ENCODE peak calls at places on chromosomes 3 and 15, in six cellular contexts. One of them, this sample, is unnamed. For H3K36me3, the result is how much of the 10 kb centered on the place peaks cover.

GRCh38 chr15:57367556-57367955 is 8.7 kb upstream of the CGNL1 start:
- DNase-seq in HCT116: no peak
- DNase-seq in neural progenitor cell: no peak
- DNase-seq in fibroblast of lung: peak
- DNase-seq in sigmoid colon: no peak
- DNase-seq in tibial artery: no peak
- DNase-seq in this sample: no peak

GRCh38 chr3:78839710-78840109 is 928.1 kb downstream of the ROBO1 start:
- DNase-seq in HCT116: no peak
- DNase-seq in neural progenitor cell: no peak
- DNase-seq in fibroblast of lung: peak
- DNase-seq in sigmoid colon: no peak
- DNase-seq in tibial artery: no peak
- DNase-seq in this sample: no peak

GRCh38 chr15:40859206-40859851 is 14.7 kb downstream of the RHOV start:
- DNase-seq in fibroblast of lung: peak
- DNase-seq in sigmoid colon: no peak
- DNase-seq in neural progenitor cell: peak
- DNase-seq in HCT116: peak
- DNase-seq in tibial artery: peak
- DNase-seq in this sample: peak

GRCh38 chr3:121473001-121473400 is 72.8 kb downstream of the POLQ start:
- DNase-seq in sigmoid colon: no peak
- DNase-seq in HCT116: no peak
- DNase-seq in tibial artery: no peak
- DNase-seq in neural progenitor cell: no peak
- DNase-seq in fibroblast of lung: peak
- DNase-seq in this sample: no peak

GRCh38 chr3:16506451-16506850 is 7.0 kb downstream of the RFTN1 start:
- DNase-seq in neural progenitor cell: no peak
- DNase-seq in sigmoid colon: no peak
- DNase-seq in tibial artery: no peak
- DNase-seq in fibroblast of lung: no peak
- DNase-seq in HCT116: no peak
- DNase-seq in this sample: no peak

GRCh38 chr15:57312323-57313133 is 63.8 kb upstream of the CGNL1 start:
- DNase-seq in neural progenitor cell: no peak
- DNase-seq in tibial artery: no peak
- DNase-seq in fibroblast of lung: no peak
- DNase-seq in HCT116: no peak
- DNase-seq in sigmoid colon: peak
- DNase-seq in this sample: no peak

GRCh38 chr3:114565201-114565600 is 271.4 kb downstream of the TIGIT start:
- DNase-seq in HCT116: no peak
- DNase-seq in tibial artery: peak
- DNase-seq in neural progenitor cell: no peak
- DNase-seq in fibroblast of lung: no peak
- DNase-seq in sigmoid colon: peak
- DNase-seq in this sample: no peak

GRCh38 chr15:68786753-68787152 is 33.9 kb downstream of the ANP32A start:
- DNase-seq in tibial artery: no peak
- DNase-seq in neural progenitor cell: no peak
- DNase-seq in sigmoid colon: no peak
- DNase-seq in fibroblast of lung: no peak
- DNase-seq in HCT116: no peak
- DNase-seq in this sample: no peak

GRCh38 chr3:136195258-136196063 is 674 bp downstream of the MSL2 start:
- DNase-seq in HCT116: peak
- DNase-seq in tibial artery: peak
- DNase-seq in fibroblast of lung: peak
- DNase-seq in sigmoid colon: peak
- DNase-seq in neural progenitor cell: peak
- DNase-seq in this sample: peak

GRCh38 chr3:82354181-82354696 is 592.8 kb upstream of the GBE1 start:
- DNase-seq in sigmoid colon: no peak
- DNase-seq in fibroblast of lung: no peak
- DNase-seq in HCT116: no peak
- DNase-seq in neural progenitor cell: no peak
- DNase-seq in tibial artery: no peak
- DNase-seq in this sample: no peak

GRCh38 chr3:179449621-179450020 is 1.6 kb downstream of the GNB4 start:
- DNase-seq in neural progenitor cell: no peak
- DNase-seq in tibial artery: no peak
- DNase-seq in HCT116: no peak
- DNase-seq in fibroblast of lung: peak
- DNase-seq in sigmoid colon: no peak
- DNase-seq in this sample: no peak
- H3K4me3 ChIP-seq in neural progenitor cell: peak
- H3K4me3 ChIP-seq in tibial artery: peak
- H3K4me3 ChIP-seq in HCT116: no peak
- H3K4me3 ChIP-seq in fibroblast of lung: peak
- H3K4me3 ChIP-seq in sigmoid colon: peak
- H3K4me3 ChIP-seq in this sample: peak

DNA sequence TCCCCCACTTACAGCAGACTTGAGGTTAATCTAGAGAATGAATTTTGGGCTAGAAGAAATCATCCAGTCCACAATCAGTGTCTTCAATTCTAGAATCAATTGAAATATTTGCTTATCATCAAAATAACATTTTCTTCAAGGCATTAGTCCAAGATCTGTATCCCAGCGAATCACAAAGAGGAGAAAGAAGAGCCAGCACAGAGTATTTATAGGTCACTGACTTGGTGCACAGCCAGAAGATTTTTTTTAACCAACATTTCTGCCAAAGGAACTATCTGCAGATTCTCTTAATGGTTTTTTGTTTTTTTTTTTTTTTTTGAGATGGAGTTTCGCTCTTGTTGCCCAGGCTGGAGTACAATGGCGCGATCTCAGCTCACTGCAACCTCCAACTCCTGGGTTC is 178.2 kb downstream of the TNIK start:
- DNase-seq in tibial artery: no peak
- DNase-seq in fibroblast of lung: peak
- DNase-seq in HCT116: no peak
- DNase-seq in neural progenitor cell: no peak
- DNase-seq in sigmoid colon: no peak
- DNase-seq in this sample: no peak
- H3K36me3 ChIP-seq in tibial artery: under half
- H3K36me3 ChIP-seq in fibroblast of lung: under half
- H3K36me3 ChIP-seq in HCT116: under half
- H3K36me3 ChIP-seq in neural progenitor cell: under half
- H3K36me3 ChIP-seq in sigmoid colon: under half
- H3K36me3 ChIP-seq in this sample: under half

DNA sequence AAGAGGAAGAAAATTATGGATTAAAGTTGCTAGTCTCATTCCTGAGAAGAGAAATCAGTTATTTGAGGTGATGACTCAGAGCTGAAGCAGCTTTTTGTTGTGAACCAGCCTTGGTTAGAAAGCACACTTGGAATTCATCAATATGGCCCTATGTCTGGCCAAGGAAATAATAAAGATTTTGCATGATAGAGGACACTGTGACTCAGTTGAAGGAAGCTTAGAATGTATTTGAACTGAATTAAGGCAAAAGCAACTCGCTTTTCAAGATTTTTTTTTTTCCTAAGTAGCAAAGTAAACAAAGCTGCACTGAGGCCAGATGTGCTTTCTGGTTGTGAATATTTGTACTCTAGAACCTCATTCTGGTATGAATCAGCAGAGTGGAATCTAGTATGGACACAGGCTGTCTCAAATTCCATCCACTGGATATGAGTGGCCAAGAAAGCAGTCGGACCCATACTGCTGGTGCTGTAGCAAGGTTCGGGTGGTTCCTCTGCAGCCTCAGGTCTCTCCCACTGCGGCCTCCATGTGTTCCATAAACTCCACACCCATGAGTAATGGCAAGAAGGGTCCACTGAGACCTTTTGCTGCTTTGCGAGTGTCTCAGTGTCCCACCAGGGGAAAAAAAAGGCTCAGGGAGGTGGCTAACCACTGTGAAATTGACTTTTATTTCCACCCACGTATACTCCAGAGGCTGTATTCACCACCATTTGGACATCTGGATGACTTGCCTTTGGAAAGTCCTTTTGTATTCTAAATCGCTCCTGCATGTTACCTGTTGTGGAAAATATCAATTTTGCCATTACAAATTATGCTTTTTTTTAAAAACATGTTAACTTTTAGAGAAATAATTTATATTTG is 53.1 kb downstream of the TGFBR2 start:
- DNase-seq in tibial artery: no peak
- DNase-seq in sigmoid colon: no peak
- DNase-seq in neural progenitor cell: no peak
- DNase-seq in fibroblast of lung: peak
- DNase-seq in HCT116: peak
- DNase-seq in this sample: peak
- H3K4me3 ChIP-seq in tibial artery: no peak
- H3K4me3 ChIP-seq in sigmoid colon: no peak
- H3K4me3 ChIP-seq in neural progenitor cell: no peak
- H3K4me3 ChIP-seq in fibroblast of lung: no peak
- H3K4me3 ChIP-seq in HCT116: peak
- H3K4me3 ChIP-seq in this sample: no peak

DNA sequence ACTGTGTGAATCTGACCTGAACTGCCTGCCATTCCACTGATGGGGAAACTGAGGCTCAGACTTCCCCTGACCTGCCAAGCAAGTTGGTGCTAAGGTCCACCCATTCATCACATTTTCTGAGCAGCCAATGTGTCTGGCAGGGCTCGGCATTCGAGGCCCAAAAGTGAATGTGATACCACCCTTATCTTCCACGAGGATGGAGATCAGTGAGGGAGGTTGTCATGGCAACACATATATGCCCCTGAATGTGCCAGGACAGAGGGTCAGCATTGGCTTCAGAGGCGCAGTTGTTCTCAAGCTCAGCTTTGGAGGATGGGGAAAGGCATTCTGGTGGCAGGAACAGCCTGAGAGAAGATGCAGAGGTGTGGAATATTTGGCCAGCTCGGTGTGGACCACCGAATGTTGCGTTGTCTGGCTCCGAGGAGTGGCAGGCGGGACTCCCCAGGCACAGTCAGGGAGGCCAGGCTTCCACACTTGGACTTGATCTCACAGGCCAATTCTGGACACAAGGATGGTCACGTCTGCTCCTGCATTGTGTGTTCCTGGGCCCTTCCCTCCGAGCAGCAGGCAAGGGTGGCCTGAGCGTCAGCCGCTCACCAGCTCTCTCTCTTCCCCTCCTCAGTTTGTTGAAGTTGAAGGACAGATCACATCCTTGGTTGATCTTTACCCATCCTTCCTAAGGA is 63.4 kb downstream of the GRIP2 start:
- DNase-seq in sigmoid colon: no peak
- DNase-seq in tibial artery: no peak
- DNase-seq in HCT116: no peak
- DNase-seq in fibroblast of lung: no peak
- DNase-seq in neural progenitor cell: no peak
- DNase-seq in this sample: no peak
- H3K36me3 ChIP-seq in sigmoid colon: under half
- H3K36me3 ChIP-seq in tibial artery: half or more
- H3K36me3 ChIP-seq in HCT116: under half
- H3K36me3 ChIP-seq in fibroblast of lung: under half
- H3K36me3 ChIP-seq in neural progenitor cell: under half
- H3K36me3 ChIP-seq in this sample: under half

GRCh38 chr3:117165611-117166051 is 456.1 kb downstream of the TUSC7 start:
- DNase-seq in tibial artery: no peak
- DNase-seq in HCT116: no peak
- DNase-seq in sigmoid colon: no peak
- DNase-seq in neural progenitor cell: peak
- DNase-seq in fibroblast of lung: peak
- DNase-seq in this sample: peak

GRCh38 chr3:117171124-117171523 is 461.5 kb downstream of the TUSC7 start:
- DNase-seq in fibroblast of lung: no peak
- DNase-seq in neural progenitor cell: no peak
- DNase-seq in tibial artery: no peak
- DNase-seq in HCT116: no peak
- DNase-seq in sigmoid colon: no peak
- DNase-seq in this sample: no peak

GRCh38 chr3:117168896-117169295 is 459.3 kb downstream of the TUSC7 start:
- DNase-seq in HCT116: no peak
- DNase-seq in neural progenitor cell: no peak
- DNase-seq in sigmoid colon: no peak
- DNase-seq in fibroblast of lung: no peak
- DNase-seq in tibial artery: no peak
- DNase-seq in this sample: peak

GRCh38 chr3:117170112-117170511 is 460.5 kb downstream of the TUSC7 start:
- DNase-seq in tibial artery: no peak
- DNase-seq in sigmoid colon: no peak
- DNase-seq in fibroblast of lung: peak
- DNase-seq in neural progenitor cell: no peak
- DNase-seq in HCT116: no peak
- DNase-seq in this sample: no peak
- H3K4me3 ChIP-seq in tibial artery: no peak
- H3K4me3 ChIP-seq in sigmoid colon: no peak
- H3K4me3 ChIP-seq in fibroblast of lung: no peak
- H3K4me3 ChIP-seq in neural progenitor cell: no peak
- H3K4me3 ChIP-seq in HCT116: no peak
- H3K4me3 ChIP-seq in this sample: no peak

GRCh38 chr15:75620043-75620775 is 5.3 kb downstream of the SNUPN start:
- DNase-seq in HCT116: no peak
- DNase-seq in fibroblast of lung: peak
- DNase-seq in sigmoid colon: peak
- DNase-seq in tibial artery: peak
- DNase-seq in neural progenitor cell: no peak
- DNase-seq in this sample: no peak
- H3K36me3 ChIP-seq in HCT116: under half
- H3K36me3 ChIP-seq in fibroblast of lung: under half
- H3K36me3 ChIP-seq in sigmoid colon: half or more
- H3K36me3 ChIP-seq in tibial artery: under half
- H3K36me3 ChIP-seq in neural progenitor cell: under half
- H3K36me3 ChIP-seq in this sample: half or more

DNA sequence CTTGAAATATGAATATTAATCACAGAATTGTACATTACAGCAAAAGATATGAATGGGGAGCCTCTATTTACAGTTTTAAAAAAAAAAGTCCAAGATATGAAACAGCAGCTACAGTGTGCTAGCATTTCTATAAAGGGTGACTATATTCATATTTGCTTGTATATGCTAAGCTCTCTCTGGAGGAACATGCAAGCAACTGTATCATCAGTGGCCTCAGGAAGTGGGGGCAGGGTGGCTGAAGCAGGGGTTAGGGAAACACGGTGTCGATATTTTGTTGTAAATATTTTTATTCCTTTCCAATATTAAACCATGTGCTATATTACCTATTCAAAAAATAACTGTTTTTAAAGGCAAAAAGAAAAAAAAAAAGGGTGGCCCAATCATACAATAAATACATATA is 2.3 kb downstream of the UACA start:
- DNase-seq in neural progenitor cell: no peak
- DNase-seq in sigmoid colon: no peak
- DNase-seq in fibroblast of lung: no peak
- DNase-seq in tibial artery: no peak
- DNase-seq in HCT116: no peak
- DNase-seq in this sample: no peak
- H3K4me3 ChIP-seq in neural progenitor cell: no peak
- H3K4me3 ChIP-seq in sigmoid colon: no peak
- H3K4me3 ChIP-seq in fibroblast of lung: peak
- H3K4me3 ChIP-seq in tibial artery: peak
- H3K4me3 ChIP-seq in HCT116: no peak
- H3K4me3 ChIP-seq in this sample: no peak

GRCh38 chr15:50740955-50741354 is 24.6 kb downstream of the SPPL2A start:
- DNase-seq in tibial artery: no peak
- DNase-seq in HCT116: no peak
- DNase-seq in sigmoid colon: no peak
- DNase-seq in neural progenitor cell: no peak
- DNase-seq in fibroblast of lung: no peak
- DNase-seq in this sample: no peak
- H3K36me3 ChIP-seq in tibial artery: half or more
- H3K36me3 ChIP-seq in HCT116: under half
- H3K36me3 ChIP-seq in sigmoid colon: half or more
- H3K36me3 ChIP-seq in neural progenitor cell: under half
- H3K36me3 ChIP-seq in fibroblast of lung: under half
- H3K36me3 ChIP-seq in this sample: under half

This sample was measured in HAP-1.